ENCODE peak calls at places on chromosomes 16 and 17, in five cellular contexts. W is HT-29, L is amniotic epithelial cell, S is PC-3, N is cardiac muscle cell. J is an unnamed sample.
A peak's percentile ranks its signal among the peaks of the same experiment; 100 is the strongest.

GRCh38 chr17:61597606-61598005 is 6.6 kb upstream of the NACA2 start:
- DNase-seq in S (no peak), N (no peak), W (no peak), L (no peak), J (no peak)

GRCh38 chr17:73307130-73307529 is 4.7 kb downstream of the CDC42EP4 start:
- DNase-seq in S (peak; percentile 58), N (no peak), L (no peak), W (peak; percentile 71), J (no peak)

GRCh38 chr17:73760186-73760758 is 116.0 kb upstream of the SDK2 start:
- DNase-seq in S (no peak), N (peak; percentile 34), L (no peak), W (no peak), J (no peak)

GRCh38 chr17:606501-607243 is 108.0 kb downstream of the VPS53 start:
- DNase-seq in L (peak; percentile 85), N (no peak), S (no peak), W (no peak), J (peak; percentile 47)

GRCh38 chr17:77498056-77498785 is 357.5 kb downstream of the SEC14L1 start:
- DNase-seq in L (no peak), S (no peak), W (no peak), N (no peak), J (no peak)

GRCh38 chr17:76074390-76075363 is at the start of gene GALR2:
- DNase-seq in S (no peak), N (peak; percentile 34), L (no peak), W (no peak), J (no peak)

GRCh38 chr17:74005790-74006189 is 197.7 kb upstream of the RPL38 start:
- DNase-seq in S (no peak), L (no peak), W (no peak), N (no peak), J (no peak)

GRCh38 chr17:78933959-78934568 is 8.9 kb upstream of the TIMP2 start:
- DNase-seq in S (peak; percentile 95), W (peak; percentile 66), N (peak; percentile 46), L (peak; percentile 97), J (peak; percentile 98)

GRCh38 chr16:6956511-6956910 is 376.1 kb upstream of the RBFOX1 start:
- DNase-seq in N (no peak), W (no peak), L (no peak), S (no peak), J (no peak)

GRCh38 chr17:7557825-7558543 is 566 bp upstream of the TNFSF13 start:
- DNase-seq in S (peak; percentile 66), N (peak; percentile 38), L (peak; percentile 63), W (peak; percentile 77), J (no peak)

GRCh38 chr17:35241520-35241919 is 1.4 kb upstream of the SLFN5 start:
- DNase-seq in L (no peak), N (no peak), W (no peak), S (no peak), J (no peak)

GRCh38 chr16:53129281-53130192 is 74.7 kb downstream of the CHD9 start:
- DNase-seq in W (no peak), S (peak; percentile 6), N (peak; percentile 58), L (peak; percentile 93), J (peak; percentile 57)

GRCh38 chr17:42118545-42118944 is 2.6 kb downstream of the KAT2A start:
- DNase-seq in N (no peak), L (no peak), S (no peak), W (peak; percentile 48), J (peak; percentile 37)

GRCh38 chr17:56083475-56083874 is 69.8 kb upstream of the ANKFN1 start:
- DNase-seq in S (no peak), L (no peak), N (peak; percentile 62), W (no peak), J (no peak)

J was measured in mesenchymal stem cell.